ENCODE peak calls at places on chromosomes 4 and X, in ten cellular contexts. I is heart left ventricle, O is HEK293T, Q is KG1, W is adipocyte, Y is psoas muscle, U is nephron progenitor cell, N is fibroblast of pulmonary artery, T is left kidney, X is NCI-H1105. M is an unnamed sample.

GRCh38 chrX:21738145-21738949 is 19.6 kb downstream of the SMPX start:
- DNase-seq in I (no peak), T (peak), O (peak), Q (no peak), Y (peak), X (peak), U (peak), N (no peak), W (no peak), M (no peak)

GRCh38 chrX:28901637-28902036 is 314.4 kb downstream of the IL1RAPL1 start:
- DNase-seq in U (no peak), Q (no peak), N (peak), X (no peak), W (peak), I (no peak), T (no peak), O (no peak), Y (no peak), M (peak)

GRCh38 chr4:165461176-165461835 is 82.5 kb downstream of the CPE start:
- DNase-seq in O (no peak), T (no peak), U (no peak), Q (no peak), I (no peak), Y (peak), W (peak), N (peak), X (no peak), M (peak)

GRCh38 chr4:102288497-102288896 is 56.8 kb downstream of the SLC39A8 start:
- DNase-seq in U (no peak), Y (no peak), Q (no peak), W (no peak), I (no peak), T (no peak), X (no peak), N (no peak), O (no peak), M (no peak)

GRCh38 chrX:48823029-48823428 is 3.3 kb upstream of the ERAS start:
- DNase-seq in T (peak), O (no peak), I (no peak), W (no peak), U (no peak), X (no peak), Q (no peak), Y (no peak), N (no peak), M (no peak)

GRCh38 chrX:101417981-101418841 is 10.2 kb downstream of the HNRNPH2 start:
- DNase-seq in O (peak), Y (peak), X (peak), N (no peak), W (peak), T (peak), U (peak), Q (no peak), I (peak), M (peak)

GRCh38 chr4:110631582-110632505 is 9.0 kb upstream of the PITX2 start:
- DNase-seq in Y (peak), Q (peak), O (no peak), X (peak), I (no peak), N (peak), W (peak), T (peak), U (peak), M (peak)

GRCh38 chrX:40530471-40530870 is 50.3 kb upstream of the ATP6AP2 start:
- DNase-seq in X (no peak), N (no peak), I (no peak), W (no peak), O (no peak), T (peak), Y (no peak), U (peak), Q (no peak), M (no peak)

GRCh38 chr4:73844352-73844751 is 7.9 kb downstream of the CXCL6 start:
- DNase-seq in Y (no peak), T (no peak), W (peak), X (no peak), N (peak), Q (no peak), O (no peak), U (no peak), I (no peak), M (peak)

GRCh38 chr4:95867919-95868318 is 28.0 kb downstream of the PDHA2 start:
- DNase-seq in U (no peak), N (peak), I (no peak), X (no peak), T (peak), Q (no peak), O (no peak), W (peak), Y (no peak), M (peak)

GRCh38 chr4:28788929-28789490 is 1928.4 kb downstream of the STIM2 start:
- DNase-seq in Q (no peak), I (no peak), T (no peak), Y (no peak), O (no peak), N (no peak), U (no peak), X (no peak), W (no peak), M (no peak)

GRCh38 chr4:185656467-185656890 is 121.2 kb upstream of the PDLIM3 start:
- DNase-seq in O (no peak), Q (no peak), U (no peak), W (peak), I (no peak), Y (peak), T (peak), X (no peak), N (peak), M (peak)

GRCh38 chr4:24477919-24478318 is 106.4 kb downstream of the DHX15 start:
- DNase-seq in W (peak), O (no peak), N (peak), X (no peak), T (peak), Y (no peak), U (no peak), Q (no peak), I (peak), M (peak)

GRCh38 chr4:116143221-116143620 is 942.2 kb downstream of the TRAM1L1 start:
- DNase-seq in T (no peak), W (no peak), O (no peak), Q (no peak), X (no peak), U (no peak), Y (no peak), I (no peak), N (no peak), M (no peak)

GRCh38 chr4:10186228-10187214 is 69.9 kb upstream of the WDR1 start:
- DNase-seq in N (peak), W (no peak), X (no peak), Q (no peak), U (no peak), T (no peak), O (peak), Y (no peak), I (no peak), M (peak)

GRCh38 chrX:11212741-11213140 is 80.5 kb upstream of the AMELX start:
- DNase-seq in O (no peak), I (no peak), W (no peak), X (no peak), Q (no peak), T (no peak), N (no peak), U (no peak), Y (no peak), M (no peak)

GRCh38 chr4:186058253-186058979 is 10.5 kb upstream of the TLR3 start:
- DNase-seq in Q (no peak), W (no peak), T (no peak), I (no peak), X (no peak), U (no peak), Y (no peak), N (no peak), O (no peak), M (no peak)

GRCh38 chrX:47746446-47746845 is 87.5 kb upstream of the UXT start:
- DNase-seq in T (peak), U (no peak), Q (no peak), Y (no peak), I (no peak), O (no peak), X (no peak), W (no peak), N (no peak), M (no peak)

GRCh38 chr4:94621491-94622080 is 136.2 kb upstream of the BMPR1B start:
- DNase-seq in X (no peak), U (peak), W (peak), T (peak), N (peak), I (no peak), Y (no peak), O (peak), Q (peak), M (peak)

GRCh38 chrX:19179389-19179788 is 57.1 kb upstream of the ADGRG2 start:
- DNase-seq in W (no peak), Y (no peak), X (no peak), O (no peak), Q (no peak), I (no peak), N (no peak), T (no peak), U (no peak), M (no peak)

GRCh38 chrX:112163916-112164315 is 81.3 kb upstream of the TRPC5 start:
- DNase-seq in U (no peak), X (no peak), I (no peak), O (no peak), N (no peak), W (peak), Y (no peak), T (no peak), Q (no peak), M (no peak)

GRCh38 chr4:174260099-174260498 is 23.4 kb downstream of the FBXO8 start:
- DNase-seq in W (peak), X (no peak), T (peak), Q (no peak), U (no peak), O (no peak), Y (no peak), I (no peak), N (peak), M (peak)

GRCh38 chr4:80781436-80781835 is 249.1 kb upstream of the BMP3 start:
- DNase-seq in X (no peak), Q (no peak), Y (no peak), I (no peak), T (no peak), U (no peak), N (no peak), O (no peak), W (no peak), M (no peak)

GRCh38 chr4:85522277-85522676 is 47.3 kb downstream of the ARHGAP24 start:
- DNase-seq in U (no peak), O (no peak), W (no peak), X (no peak), I (no peak), T (no peak), Y (no peak), Q (no peak), N (no peak), M (no peak)

GRCh38 chrX:121761845-121762244 is 714.4 kb downstream of the GLUD2 start:
- DNase-seq in W (no peak), Y (no peak), I (no peak), X (no peak), T (no peak), U (no peak), O (no peak), N (no peak), Q (no peak), M (no peak)

GRCh38 chr4:98653006-98653405 is 5.4 kb downstream of the TSPAN5 start:
- DNase-seq in T (no peak), I (no peak), Q (no peak), O (no peak), W (peak), X (no peak), Y (no peak), U (no peak), N (peak), M (peak)

GRCh38 chrX:65894138-65894537 is 145.7 kb downstream of the VSIG4 start:
- DNase-seq in I (no peak), T (peak), U (no peak), X (no peak), W (no peak), O (no peak), Y (no peak), N (no peak), Q (no peak), M (no peak)

GRCh38 chr4:38670939-38671593 is 7.1 kb downstream of the KLF3 start:
- DNase-seq in T (no peak), Y (no peak), X (no peak), U (no peak), N (no peak), W (no peak), O (no peak), Q (no peak), I (no peak), M (no peak)

GRCh38 chrX:26922278-26922677 is 540.9 kb downstream of the PPP4R3C start:
- DNase-seq in O (no peak), W (no peak), I (no peak), T (no peak), X (no peak), Y (no peak), U (no peak), Q (no peak), N (peak), M (no peak)

GRCh38 chr4:148998719-148999118 is 556.5 kb upstream of the NR3C2 start:
- DNase-seq in U (no peak), Y (no peak), X (no peak), N (peak), W (peak), I (no peak), Q (no peak), O (peak), T (no peak), M (peak)

GRCh38 chr4:158940276-158940675 is 162.6 kb upstream of the RAPGEF2 start:
- DNase-seq in T (no peak), N (no peak), Q (no peak), U (no peak), W (no peak), X (no peak), Y (no peak), I (no peak), O (no peak), M (no peak)

GRCh38 chr4:110483516-110483915 is 7.6 kb downstream of the ENPEP start:
- DNase-seq in W (no peak), O (no peak), X (no peak), N (no peak), T (no peak), I (no peak), U (no peak), Q (no peak), Y (no peak), M (peak)

GRCh38 chr4:37389967-37390580 is 145.5 kb downstream of the NWD2 start:
- DNase-seq in Y (no peak), X (peak), Q (peak), U (peak), N (peak), I (no peak), W (peak), T (peak), O (peak), M (peak)

GRCh38 chrX:39950035-39950688 is 147.6 kb downstream of the BCOR start:
- DNase-seq in Q (no peak), U (no peak), X (no peak), N (no peak), O (no peak), W (no peak), Y (no peak), T (no peak), I (no peak), M (peak)

GRCh38 chrX:155086202-155086840 is 15.0 kb downstream of the BRCC3 start:
- DNase-seq in X (no peak), Q (no peak), N (peak), T (peak), U (peak), Y (no peak), I (no peak), O (peak), W (peak), M (peak)

GRCh38 chr4:169106696-169107229 is 96.7 kb upstream of the CBR4 start:
- DNase-seq in Y (no peak), Q (no peak), O (no peak), N (no peak), X (no peak), I (no peak), W (no peak), U (no peak), T (no peak), M (no peak)

GRCh38 chrX:116239944-116240391 is 69.4 kb downstream of the AGTR2 start:
- DNase-seq in I (no peak), X (peak), Y (no peak), Q (no peak), T (no peak), U (no peak), W (no peak), N (peak), O (no peak), M (no peak)

GRCh38 chr4:3207531-3208037 is 41.4 kb upstream of the MSANTD1 start:
- DNase-seq in U (no peak), X (no peak), W (peak), Y (no peak), N (peak), T (peak), Q (no peak), O (no peak), I (no peak), M (peak)

GRCh38 chr4:661856-662761 is 12.0 kb downstream of the ATP5ME start:
- DNase-seq in O (no peak), N (no peak), I (peak), X (no peak), W (no peak), Q (no peak), U (no peak), T (no peak), Y (no peak), M (no peak)

GRCh38 chr4:52957220-52957686 is 95.1 kb downstream of the RASL11B start:
- DNase-seq in X (peak), N (no peak), Q (no peak), T (peak), O (no peak), I (no peak), W (no peak), U (peak), Y (no peak), M (peak)